ENCODE peak calls at places on chromosomes 13 and 19, in seven cellular contexts. W is H1, Z is IMR-90, K is H9, V is mesendoderm, C is mesenchymal stem cell, F is neuronal stem cell. P is an unnamed sample.

GRCh38 chr13:111549464-111549863 is 229.0 kb downstream of the TEX29 start:
- DNase-seq in W (no peak), V (peak), K (no peak), Z (no peak), C (no peak), F (no peak), P (no peak)

GRCh38 chr13:99022953-99023352 is 45.1 kb upstream of the DOCK9 start:
- DNase-seq in C (no peak), K (no peak), F (no peak), W (no peak), V (no peak), Z (no peak), P (no peak)

GRCh38 chr13:47457631-47458030 is 543.4 kb downstream of the SUCLA2 start:
- DNase-seq in F (no peak), V (no peak), Z (peak), W (no peak), K (no peak), C (peak), P (no peak)

GRCh38 chr13:100561599-100562204 is 26.9 kb downstream of the GGACT start:
- DNase-seq in K (no peak), F (no peak), Z (no peak), V (no peak), W (no peak), C (no peak), P (no peak)

GRCh38 chr13:99383511-99383921 is 76.3 kb upstream of the GPR183 start:
- DNase-seq in F (no peak), C (no peak), K (peak), Z (no peak), W (no peak), V (no peak), P (no peak)

GRCh38 chr13:52827839-52828238 is 20.6 kb downstream of the PCDH8 start:
- DNase-seq in V (no peak), W (no peak), F (no peak), Z (no peak), C (no peak), K (no peak), P (no peak)

GRCh38 chr13:114118086-114118762 is 14.2 kb downstream of the RASA3 start:
- DNase-seq in C (peak), F (no peak), Z (no peak), V (no peak), K (no peak), W (no peak), P (no peak)

GRCh38 chr13:106176103-106176502 is 359.4 kb downstream of the EFNB2 start:
- DNase-seq in V (peak), K (no peak), C (peak), Z (peak), F (no peak), W (no peak), P (no peak)

GRCh38 chr19:20611866-20612265 is 46.3 kb upstream of the ZNF737 start:
- DNase-seq in C (no peak), K (no peak), Z (no peak), W (no peak), F (no peak), V (no peak), P (no peak)

GRCh38 chr13:52156724-52157251 is 2.6 kb downstream of the NEK3 start:
- DNase-seq in V (no peak), F (no peak), K (no peak), W (no peak), C (peak), Z (peak), P (no peak)

GRCh38 chr19:46925548-46925950 is 64.8 kb downstream of the ARHGAP35 start:
- DNase-seq in V (no peak), F (no peak), C (no peak), Z (no peak), W (no peak), K (no peak), P (no peak)

GRCh38 chr13:100954430-100955361 is 280.1 kb upstream of the TMTC4 start:
- DNase-seq in Z (peak), C (peak), K (no peak), F (no peak), W (no peak), V (no peak), P (no peak)

GRCh38 chr13:67049744-67050143 is 180.4 kb downstream of the PCDH9 start:
- DNase-seq in Z (no peak), W (no peak), K (no peak), V (no peak), C (no peak), F (no peak), P (no peak)

GRCh38 chr13:79566118-79566517 is 85.2 kb downstream of the NDFIP2 start:
- DNase-seq in F (no peak), K (no peak), C (no peak), W (no peak), V (no peak), Z (no peak), P (no peak)
- H3K23ac ChIP-seq in F (no peak), K (no peak), C (no peak), W (no peak), V (no peak), Z (no peak), P (no peak)

GRCh38 chr13:32019612-32020233 is 11.9 kb upstream of the FRY start:
- DNase-seq in C (peak), K (peak), V (peak), Z (peak), F (peak), W (no peak), P (no peak)

GRCh38 chr13:32011971-32012370 is 19.6 kb upstream of the FRY start:
- DNase-seq in F (no peak), C (no peak), W (no peak), Z (no peak), K (no peak), V (no peak), P (no peak)

GRCh38 chr13:32016119-32016518 is 15.5 kb upstream of the FRY start:
- DNase-seq in Z (no peak), C (no peak), K (no peak), W (no peak), F (no peak), V (no peak), P (no peak)

GRCh38 chr13:32017449-32017848 is 14.1 kb upstream of the FRY start:
- DNase-seq in V (no peak), Z (no peak), F (no peak), C (no peak), K (no peak), W (no peak), P (no peak)

DNA sequence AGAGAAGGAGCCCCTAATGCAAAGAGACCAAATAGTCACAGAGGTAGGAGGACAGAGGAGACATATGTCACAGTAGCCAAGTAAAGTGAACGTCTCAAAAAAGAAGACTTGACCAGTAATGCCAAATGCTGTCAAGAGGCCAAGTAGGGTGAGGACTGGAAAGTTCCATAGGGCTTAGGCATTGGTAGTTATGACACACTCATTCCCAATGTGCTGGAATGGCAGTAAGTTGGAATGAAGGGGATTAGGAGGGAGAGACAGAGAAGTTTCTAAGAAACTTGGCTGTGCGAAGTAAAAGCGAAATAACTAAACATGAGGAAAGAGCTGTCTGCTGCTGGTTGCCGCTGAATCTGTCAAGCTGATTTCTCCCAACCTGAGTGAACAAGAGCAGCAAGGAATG is 14.9 kb upstream of the FRY start:
- DNase-seq in Z (no peak), W (no peak), F (no peak), V (no peak), C (no peak), K (no peak), P (peak)
- H3K23ac ChIP-seq in Z (no peak), W (no peak), F (no peak), V (no peak), C (no peak), K (no peak), P (peak)

GRCh38 chr19:19305066-19305465 is 15.2 kb downstream of the SUGP1 start:
- DNase-seq in K (no peak), F (no peak), C (no peak), W (no peak), V (no peak), Z (no peak), P (no peak)

GRCh38 chr19:19308373-19308772 is 11.9 kb downstream of the SUGP1 start:
- DNase-seq in F (no peak), K (no peak), C (no peak), Z (no peak), V (no peak), W (no peak), P (no peak)

GRCh38 chr19:19304186-19304975 is 15.9 kb downstream of the SUGP1 start:
- DNase-seq in K (no peak), V (no peak), C (no peak), Z (no peak), W (no peak), F (no peak), P (no peak)

GRCh38 chr19:19305696-19306095 is 14.6 kb downstream of the SUGP1 start:
- DNase-seq in C (no peak), W (no peak), K (no peak), V (no peak), Z (no peak), F (no peak), P (no peak)

DNA sequence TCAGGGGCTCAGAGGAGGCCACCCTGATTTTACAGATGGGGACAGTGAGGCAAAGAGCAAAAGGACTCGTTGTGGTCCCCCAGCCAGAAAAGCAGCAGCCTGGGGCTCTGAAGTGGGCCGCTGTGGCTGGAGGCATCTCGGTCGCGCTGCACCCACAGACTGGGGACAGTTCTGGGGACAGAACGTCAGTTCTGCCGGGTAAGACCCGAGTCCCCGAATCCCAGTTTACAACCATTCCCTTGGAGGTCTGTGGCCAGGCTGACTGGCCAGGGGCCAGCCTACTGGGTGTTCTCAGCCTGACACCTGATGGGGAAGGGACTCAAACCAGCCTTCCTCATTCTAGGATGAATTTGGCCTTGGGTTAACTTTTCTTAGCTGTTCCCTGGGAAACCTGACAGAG is 14.1 kb downstream of the SUGP1 start:
- DNase-seq in K (no peak), V (no peak), C (no peak), W (no peak), F (no peak), Z (no peak), P (no peak)
- H3K23ac ChIP-seq in K (no peak), V (no peak), C (no peak), W (no peak), F (no peak), Z (no peak), P (no peak)

DNA sequence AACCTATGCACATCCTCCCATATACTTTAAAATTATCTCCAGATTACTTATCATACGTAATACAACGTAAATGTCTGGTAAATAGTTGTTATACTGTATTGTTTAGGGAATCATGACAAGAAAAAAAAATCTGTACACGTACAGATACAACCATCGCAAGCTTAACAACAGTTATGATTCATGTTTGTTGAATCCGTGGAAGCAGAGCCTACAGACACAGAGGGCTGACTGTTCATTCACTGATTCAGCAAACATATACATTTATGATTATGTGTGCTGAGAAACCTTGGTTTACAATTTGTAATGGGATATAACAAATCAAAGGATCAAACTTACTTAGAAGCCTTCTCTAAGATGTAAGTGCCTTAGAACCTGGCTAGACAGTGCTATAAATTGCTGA is 1.5 kb downstream of the ZNF260 start:
- DNase-seq in C (no peak), Z (no peak), K (no peak), V (no peak), W (no peak), F (no peak), P (no peak)
- H3K23ac ChIP-seq in C (no peak), Z (no peak), K (no peak), V (no peak), W (no peak), F (no peak), P (no peak)

GRCh38 chr19:7456964-7457541 is 31.8 kb downstream of the PEX11G start:
- DNase-seq in W (no peak), C (no peak), Z (no peak), K (no peak), F (no peak), V (no peak), P (no peak)

GRCh38 chr19:7458675-7459074 is 30.2 kb downstream of the PEX11G start:
- DNase-seq in W (no peak), K (no peak), C (no peak), Z (no peak), F (no peak), V (no peak), P (no peak)

GRCh38 chr19:7459773-7460172 is 29.1 kb downstream of the PEX11G start:
- DNase-seq in F (no peak), Z (no peak), W (no peak), C (no peak), K (no peak), V (no peak), P (no peak)

GRCh38 chr19:7454998-7455397 is 33.8 kb downstream of the PEX11G start:
- DNase-seq in C (no peak), Z (no peak), K (no peak), W (no peak), F (no peak), V (no peak), P (no peak)

GRCh38 chr19:7455600-7456296 is 33.1 kb downstream of the PEX11G start:
- DNase-seq in V (no peak), W (no peak), C (no peak), Z (no peak), F (no peak), K (no peak), P (no peak)
- H3K23ac ChIP-seq in V (no peak), W (no peak), C (no peak), Z (no peak), F (no peak), K (no peak), P (no peak)

DNA sequence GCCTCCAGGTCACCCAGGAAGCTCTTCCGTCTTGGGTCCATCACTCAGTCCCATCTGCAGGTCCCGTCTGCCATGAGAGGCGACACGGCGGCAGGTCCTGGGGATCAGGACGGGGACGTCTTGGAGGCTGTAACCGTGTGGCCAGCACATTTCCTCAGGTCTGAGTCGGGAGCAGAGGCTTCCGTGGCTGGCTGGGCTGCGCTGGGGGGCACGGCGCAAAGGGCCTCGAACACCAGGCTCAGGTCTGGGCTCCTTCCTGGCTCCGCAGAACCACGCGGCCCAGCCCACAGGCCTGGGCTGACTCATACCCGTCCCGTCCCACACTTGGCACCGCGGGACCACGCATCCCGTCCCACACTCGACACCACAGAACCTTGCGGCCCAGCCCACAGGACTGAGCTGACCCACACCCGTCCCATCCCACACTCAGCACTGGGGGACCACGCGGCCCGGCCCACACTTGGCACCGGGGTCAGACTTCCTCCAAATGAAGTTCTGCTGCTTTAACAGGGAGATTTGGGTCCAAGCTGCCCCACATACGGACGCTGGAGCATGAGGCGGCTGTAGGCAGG is 30.2 kb downstream of the SBNO2 start:
- DNase-seq in V (no peak), K (no peak), Z (no peak), W (no peak), F (no peak), C (no peak), P (no peak)
- H3K23ac ChIP-seq in V (no peak), K (no peak), Z (no peak), W (no peak), F (no peak), C (no peak), P (no peak)

GRCh38 chr19:6228523-6229215 is 51.1 kb downstream of the MLLT1 start:
- DNase-seq in Z (no peak), F (no peak), K (no peak), C (no peak), V (no peak), W (no peak), P (no peak)
- H3K23ac ChIP-seq in Z (no peak), F (peak), K (no peak), C (no peak), V (no peak), W (no peak), P (no peak)

DNA sequence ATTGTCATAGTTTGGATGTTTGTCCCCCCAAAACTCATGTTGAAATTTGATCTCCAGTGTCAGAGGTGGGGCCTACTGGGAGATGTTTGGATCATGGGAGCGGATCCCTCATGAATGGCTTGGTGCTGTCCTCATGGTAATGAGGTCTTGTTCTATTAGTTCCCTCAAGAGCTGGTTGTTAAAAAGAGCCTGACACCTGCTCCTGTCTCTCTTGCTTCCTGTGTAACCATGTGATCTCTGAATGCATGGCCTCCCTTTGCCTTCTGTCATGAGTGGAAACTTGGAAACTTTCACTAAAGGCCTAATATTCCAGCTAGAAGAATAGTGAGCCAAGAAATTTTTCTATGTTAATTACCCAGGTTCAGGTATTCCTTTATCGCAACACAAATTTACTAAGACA is 311.4 kb upstream of the ATXN8OS start:
- DNase-seq in F (no peak), V (no peak), K (no peak), Z (no peak), W (no peak), C (no peak), P (no peak)
- H3K23ac ChIP-seq in F (no peak), V (no peak), K (no peak), Z (no peak), W (no peak), C (no peak), P (no peak)

GRCh38 chr19:48994035-48994386 is 324 bp downstream of the RUVBL2 start:
- DNase-seq in V (no peak), F (no peak), C (no peak), Z (no peak), W (no peak), K (no peak), P (no peak)
- H3K23ac ChIP-seq in V (no peak), F (peak), C (peak), Z (peak), W (no peak), K (no peak), P (no peak)

DNA sequence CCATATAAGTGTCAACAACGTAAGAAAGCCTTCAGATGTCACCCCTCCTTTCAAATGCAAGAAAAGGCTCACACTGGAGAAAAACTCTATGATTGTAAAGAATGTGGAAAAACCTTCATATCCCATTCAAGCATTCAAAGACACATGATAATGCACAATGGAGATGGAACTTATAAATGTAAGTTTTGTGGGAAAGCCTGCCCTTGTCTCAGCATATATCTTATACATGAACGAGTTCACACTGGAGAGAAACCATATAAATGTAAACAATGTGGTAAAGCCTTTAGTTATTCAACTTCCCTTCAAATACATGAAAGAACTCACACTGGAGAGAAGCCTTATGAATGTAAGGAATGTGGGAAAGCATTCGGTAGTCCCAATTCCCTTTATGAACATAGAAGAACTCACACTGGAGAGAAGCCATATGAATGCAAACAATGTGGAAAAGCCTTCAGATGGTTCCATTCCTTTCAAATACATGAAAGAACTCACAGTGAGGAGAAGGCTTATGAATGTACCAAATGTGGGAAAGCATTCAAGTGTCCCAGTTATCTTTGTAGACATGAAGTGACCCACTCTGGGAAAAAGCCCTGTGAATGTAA is 11.1 kb downstream of the ZNF844 start:
- DNase-seq in W (no peak), F (no peak), V (no peak), C (no peak), K (no peak), Z (no peak), P (no peak)
- H3K23ac ChIP-seq in W (no peak), F (no peak), V (no peak), C (no peak), K (no peak), Z (no peak), P (no peak)